ENCODE peak calls at places on chromosomes 11 and 22, in seven cellular contexts. One of them, this sample, is unnamed.

GRCh38 chr11:58466293-58466692 is 24.3 kb upstream of the OR5B12 start:
- DNase-seq in C1 segment of cervical spinal cord: no peak
- DNase-seq in T follicular helper cell: no peak
- DNase-seq in AG04450: no peak
- DNase-seq in caudate nucleus: no peak
- DNase-seq in pulmonary artery endothelial cell: no peak
- DNase-seq in NCI-H1436: no peak
- DNase-seq in this sample: no peak

GRCh38 chr22:38755155-38755910 is 465 bp downstream of the SUN2 start:
- DNase-seq in C1 segment of cervical spinal cord: peak; percentile 84
- DNase-seq in T follicular helper cell: peak; percentile 18
- DNase-seq in AG04450: no peak
- DNase-seq in caudate nucleus: peak; percentile 76
- DNase-seq in pulmonary artery endothelial cell: peak; percentile 27
- DNase-seq in NCI-H1436: no peak
- DNase-seq in this sample: no peak

GRCh38 chr22:49693416-49693815 is 134.3 kb downstream of the BRD1 start:
- DNase-seq in C1 segment of cervical spinal cord: no peak
- DNase-seq in T follicular helper cell: no peak
- DNase-seq in AG04450: no peak
- DNase-seq in caudate nucleus: no peak
- DNase-seq in pulmonary artery endothelial cell: no peak
- DNase-seq in NCI-H1436: no peak
- DNase-seq in this sample: no peak

GRCh38 chr11:9758676-9759518 is 95.0 kb downstream of the SWAP70 start:
- DNase-seq in C1 segment of cervical spinal cord: peak; percentile 35
- DNase-seq in T follicular helper cell: peak; percentile 12
- DNase-seq in AG04450: no peak
- DNase-seq in caudate nucleus: peak; percentile 15
- DNase-seq in pulmonary artery endothelial cell: peak; percentile 73
- DNase-seq in NCI-H1436: peak; percentile 47
- DNase-seq in this sample: no peak

GRCh38 chr11:3894128-3894731 is 38.8 kb downstream of the STIM1 start:
- DNase-seq in C1 segment of cervical spinal cord: no peak
- DNase-seq in T follicular helper cell: no peak
- DNase-seq in AG04450: no peak
- DNase-seq in caudate nucleus: no peak
- DNase-seq in pulmonary artery endothelial cell: no peak
- DNase-seq in NCI-H1436: no peak
- DNase-seq in this sample: no peak

GRCh38 chr22:42856865-42857704 is at the start of gene ARFGAP3:
- DNase-seq in C1 segment of cervical spinal cord: peak; percentile 84
- DNase-seq in T follicular helper cell: peak; percentile 89
- DNase-seq in AG04450: peak; percentile 76
- DNase-seq in caudate nucleus: peak; percentile 85
- DNase-seq in pulmonary artery endothelial cell: peak; percentile 74
- DNase-seq in NCI-H1436: peak; percentile 87
- DNase-seq in this sample: peak; percentile 67

GRCh38 chr22:45876136-45877035 is 100.6 kb downstream of the WNT7B start:
- DNase-seq in C1 segment of cervical spinal cord: no peak
- DNase-seq in T follicular helper cell: no peak
- DNase-seq in AG04450: no peak
- DNase-seq in caudate nucleus: no peak
- DNase-seq in pulmonary artery endothelial cell: no peak
- DNase-seq in NCI-H1436: peak; percentile 16
- DNase-seq in this sample: no peak

GRCh38 chr11:1772270-1773130 is 8.8 kb upstream of the CTSD start:
- DNase-seq in C1 segment of cervical spinal cord: no peak
- DNase-seq in T follicular helper cell: no peak
- DNase-seq in AG04450: peak; percentile 64
- DNase-seq in caudate nucleus: peak; percentile 44
- DNase-seq in pulmonary artery endothelial cell: peak; percentile 32
- DNase-seq in NCI-H1436: no peak
- DNase-seq in this sample: peak; percentile 73

GRCh38 chr11:121595717-121596156 is 143.0 kb upstream of the SORL1-AS1 start:
- DNase-seq in C1 segment of cervical spinal cord: no peak
- DNase-seq in T follicular helper cell: no peak
- DNase-seq in AG04450: peak; percentile 98
- DNase-seq in caudate nucleus: no peak
- DNase-seq in pulmonary artery endothelial cell: no peak
- DNase-seq in NCI-H1436: no peak
- DNase-seq in this sample: peak; percentile 96

GRCh38 chr11:68021167-68021787 is 9.2 kb upstream of the NDUFS8 start:
- DNase-seq in C1 segment of cervical spinal cord: no peak
- DNase-seq in T follicular helper cell: no peak
- DNase-seq in AG04450: no peak
- DNase-seq in caudate nucleus: no peak
- DNase-seq in pulmonary artery endothelial cell: no peak
- DNase-seq in NCI-H1436: no peak
- DNase-seq in this sample: no peak

GRCh38 chr11:71251761-71252433 is 480 bp downstream of the SHANK2 start:
- DNase-seq in C1 segment of cervical spinal cord: no peak
- DNase-seq in T follicular helper cell: no peak
- DNase-seq in AG04450: no peak
- DNase-seq in caudate nucleus: no peak
- DNase-seq in pulmonary artery endothelial cell: no peak
- DNase-seq in NCI-H1436: peak; percentile 63
- DNase-seq in this sample: no peak

GRCh38 chr11:3893311-3893710 is 37.8 kb downstream of the STIM1 start:
- DNase-seq in C1 segment of cervical spinal cord: no peak
- DNase-seq in T follicular helper cell: no peak
- DNase-seq in AG04450: no peak
- DNase-seq in caudate nucleus: no peak
- DNase-seq in pulmonary artery endothelial cell: no peak
- DNase-seq in NCI-H1436: no peak
- DNase-seq in this sample: no peak

GRCh38 chr11:130882138-130882551 is 34.1 kb downstream of the SNX19 start:
- DNase-seq in C1 segment of cervical spinal cord: no peak
- DNase-seq in T follicular helper cell: no peak
- DNase-seq in AG04450: no peak
- DNase-seq in caudate nucleus: no peak
- DNase-seq in pulmonary artery endothelial cell: no peak
- DNase-seq in NCI-H1436: no peak
- DNase-seq in this sample: no peak

GRCh38 chr11:116601734-116602636 is 170.8 kb downstream of the BUD13 start:
- DNase-seq in C1 segment of cervical spinal cord: no peak
- DNase-seq in T follicular helper cell: no peak
- DNase-seq in AG04450: no peak
- DNase-seq in caudate nucleus: peak; percentile 14
- DNase-seq in pulmonary artery endothelial cell: peak; percentile 32
- DNase-seq in NCI-H1436: peak; percentile 48
- DNase-seq in this sample: no peak

GRCh38 chr11:2300936-2301630 is 635 bp downstream of the C11orf21 start:
- DNase-seq in C1 segment of cervical spinal cord: no peak
- DNase-seq in T follicular helper cell: no peak
- DNase-seq in AG04450: no peak
- DNase-seq in caudate nucleus: no peak
- DNase-seq in pulmonary artery endothelial cell: no peak
- DNase-seq in NCI-H1436: no peak
- DNase-seq in this sample: no peak

GRCh38 chr11:92314499-92314898 is 89.9 kb downstream of the FAT3 start:
- DNase-seq in C1 segment of cervical spinal cord: peak; percentile 2
- DNase-seq in T follicular helper cell: no peak
- DNase-seq in AG04450: no peak
- DNase-seq in caudate nucleus: no peak
- DNase-seq in pulmonary artery endothelial cell: no peak
- DNase-seq in NCI-H1436: no peak
- DNase-seq in this sample: no peak

GRCh38 chr22:25492950-25493790 is 71.3 kb upstream of the GRK3 start:
- DNase-seq in C1 segment of cervical spinal cord: peak; percentile 90
- DNase-seq in T follicular helper cell: no peak
- DNase-seq in AG04450: no peak
- DNase-seq in caudate nucleus: no peak
- DNase-seq in pulmonary artery endothelial cell: no peak
- DNase-seq in NCI-H1436: peak; percentile 26
- DNase-seq in this sample: no peak

GRCh38 chr11:7536102-7536501 is 22.3 kb downstream of the PPFIBP2 start:
- DNase-seq in C1 segment of cervical spinal cord: no peak
- DNase-seq in T follicular helper cell: no peak
- DNase-seq in AG04450: no peak
- DNase-seq in caudate nucleus: no peak
- DNase-seq in pulmonary artery endothelial cell: no peak
- DNase-seq in NCI-H1436: no peak
- DNase-seq in this sample: no peak

GRCh38 chr11:8584511-8584910 is 9.5 kb downstream of the STK33 start:
- DNase-seq in C1 segment of cervical spinal cord: no peak
- DNase-seq in T follicular helper cell: no peak
- DNase-seq in AG04450: no peak
- DNase-seq in caudate nucleus: no peak
- DNase-seq in pulmonary artery endothelial cell: no peak
- DNase-seq in NCI-H1436: no peak
- DNase-seq in this sample: no peak

GRCh38 chr11:69155302-69156198 is at the start of gene SMIM38:
- DNase-seq in C1 segment of cervical spinal cord: no peak
- DNase-seq in T follicular helper cell: no peak
- DNase-seq in AG04450: no peak
- DNase-seq in caudate nucleus: no peak
- DNase-seq in pulmonary artery endothelial cell: no peak
- DNase-seq in NCI-H1436: no peak
- DNase-seq in this sample: no peak

GRCh38 chr11:64858467-64859401 is 14.3 kb upstream of the CDC42BPG start:
- DNase-seq in C1 segment of cervical spinal cord: no peak
- DNase-seq in T follicular helper cell: peak; percentile 59
- DNase-seq in AG04450: no peak
- DNase-seq in caudate nucleus: no peak
- DNase-seq in pulmonary artery endothelial cell: no peak
- DNase-seq in NCI-H1436: no peak
- DNase-seq in this sample: no peak

GRCh38 chr11:19453893-19454292 is 213.1 kb upstream of the E2F8 start:
- DNase-seq in C1 segment of cervical spinal cord: no peak
- DNase-seq in T follicular helper cell: no peak
- DNase-seq in AG04450: no peak
- DNase-seq in caudate nucleus: no peak
- DNase-seq in pulmonary artery endothelial cell: no peak
- DNase-seq in NCI-H1436: no peak
- DNase-seq in this sample: peak; percentile 60

GRCh38 chr22:43273902-43274484 is 69.2 kb downstream of the SCUBE1 start:
- DNase-seq in C1 segment of cervical spinal cord: no peak
- DNase-seq in T follicular helper cell: peak; percentile 3
- DNase-seq in AG04450: no peak
- DNase-seq in caudate nucleus: no peak
- DNase-seq in pulmonary artery endothelial cell: no peak
- DNase-seq in NCI-H1436: peak; percentile 50
- DNase-seq in this sample: peak; percentile 15

GRCh38 chr11:61949169-61950034 is 749 bp upstream of the BEST1 start:
- DNase-seq in C1 segment of cervical spinal cord: peak; percentile 85
- DNase-seq in T follicular helper cell: no peak
- DNase-seq in AG04450: peak; percentile 95
- DNase-seq in caudate nucleus: peak; percentile 94
- DNase-seq in pulmonary artery endothelial cell: peak; percentile 40
- DNase-seq in NCI-H1436: peak; percentile 80
- DNase-seq in this sample: no peak

GRCh38 chr11:126359431-126360048 is 4.1 kb downstream of the ST3GAL4 start:
- DNase-seq in C1 segment of cervical spinal cord: peak; percentile 63
- DNase-seq in T follicular helper cell: no peak
- DNase-seq in AG04450: no peak
- DNase-seq in caudate nucleus: peak; percentile 40
- DNase-seq in pulmonary artery endothelial cell: no peak
- DNase-seq in NCI-H1436: no peak
- DNase-seq in this sample: no peak

GRCh38 chr11:93113824-93114223 is 84.0 kb downstream of the SLC36A4 start:
- DNase-seq in C1 segment of cervical spinal cord: no peak
- DNase-seq in T follicular helper cell: no peak
- DNase-seq in AG04450: no peak
- DNase-seq in caudate nucleus: no peak
- DNase-seq in pulmonary artery endothelial cell: no peak
- DNase-seq in NCI-H1436: no peak
- DNase-seq in this sample: no peak

GRCh38 chr11:132734217-132734616 is 798.1 kb downstream of the OPCML start:
- DNase-seq in C1 segment of cervical spinal cord: no peak
- DNase-seq in T follicular helper cell: no peak
- DNase-seq in AG04450: peak; percentile 49
- DNase-seq in caudate nucleus: no peak
- DNase-seq in pulmonary artery endothelial cell: no peak
- DNase-seq in NCI-H1436: no peak
- DNase-seq in this sample: no peak

GRCh38 chr11:72975778-72976520 is 161.7 kb downstream of the ATG16L2 start:
- DNase-seq in C1 segment of cervical spinal cord: no peak
- DNase-seq in T follicular helper cell: no peak
- DNase-seq in AG04450: peak; percentile 59
- DNase-seq in caudate nucleus: no peak
- DNase-seq in pulmonary artery endothelial cell: no peak
- DNase-seq in NCI-H1436: no peak
- DNase-seq in this sample: no peak

GRCh38 chr11:110097459-110098012 is 4.3 kb downstream of the ZC3H12C start:
- DNase-seq in C1 segment of cervical spinal cord: no peak
- DNase-seq in T follicular helper cell: no peak
- DNase-seq in AG04450: no peak
- DNase-seq in caudate nucleus: no peak
- DNase-seq in pulmonary artery endothelial cell: no peak
- DNase-seq in NCI-H1436: no peak
- DNase-seq in this sample: no peak

GRCh38 chr11:86150826-86151187 is 81.9 kb upstream of the PICALM start:
- DNase-seq in C1 segment of cervical spinal cord: no peak
- DNase-seq in T follicular helper cell: no peak
- DNase-seq in AG04450: no peak
- DNase-seq in caudate nucleus: no peak
- DNase-seq in pulmonary artery endothelial cell: no peak
- DNase-seq in NCI-H1436: no peak
- DNase-seq in this sample: no peak

GRCh38 chr22:48104786-48105185 is 1342.3 kb downstream of the TBC1D22A start:
- DNase-seq in C1 segment of cervical spinal cord: no peak
- DNase-seq in T follicular helper cell: no peak
- DNase-seq in AG04450: no peak
- DNase-seq in caudate nucleus: no peak
- DNase-seq in pulmonary artery endothelial cell: no peak
- DNase-seq in NCI-H1436: no peak
- DNase-seq in this sample: no peak

GRCh38 chr11:76606102-76606793 is 64.3 kb downstream of the LRRC32 start:
- DNase-seq in C1 segment of cervical spinal cord: no peak
- DNase-seq in T follicular helper cell: no peak
- DNase-seq in AG04450: no peak
- DNase-seq in caudate nucleus: no peak
- DNase-seq in pulmonary artery endothelial cell: no peak
- DNase-seq in NCI-H1436: no peak
- DNase-seq in this sample: no peak

GRCh38 chr11:8732748-8733241 is 50.2 kb downstream of the RPL27A start:
- DNase-seq in C1 segment of cervical spinal cord: peak; percentile 33
- DNase-seq in T follicular helper cell: no peak
- DNase-seq in AG04450: no peak
- DNase-seq in caudate nucleus: no peak
- DNase-seq in pulmonary artery endothelial cell: no peak
- DNase-seq in NCI-H1436: no peak
- DNase-seq in this sample: no peak